ENCODE peak calls at places on chromosomes 11 and 22, in seven cellular contexts. A is AG09309; K is HL-60; M is thoracic aorta; H is activated CD4-positive, alpha-beta T cell treated with anti-CD3 and anti-CD28 coated beads, Interleukin-2, amount 50 U/mL, for 1 hour; Q is T-cell; P is effector CD4-positive, alpha-beta T cell. X is an unnamed sample.

GRCh38 chr11:124119103-124119502 is 3.9 kb downstream of the VWA5A start:
- DNase-seq in A (no peak), K (no peak), M (no peak), H (no peak), Q (no peak), P (no peak), X (no peak)

GRCh38 chr11:60939828-60940227 is 12.1 kb downstream of the SLC15A3 start:
- DNase-seq in A (no peak), K (no peak), M (no peak), H (no peak), Q (no peak), P (no peak), X (peak)

GRCh38 chr22:36419177-36419911 is 31.6 kb upstream of the MYH9 start:
- DNase-seq in A (no peak), K (peak), M (no peak), H (no peak), Q (no peak), P (no peak), X (peak)

GRCh38 chr11:128903248-128904041 is 12.3 kb downstream of the KCNJ5 start:
- DNase-seq in A (no peak), K (no peak), M (no peak), H (no peak), Q (no peak), P (no peak), X (no peak)

GRCh38 chr11:126345759-126346585 is 9.5 kb upstream of the ST3GAL4 start:
- DNase-seq in A (peak), K (peak), M (no peak), H (no peak), Q (no peak), P (no peak), X (peak)

GRCh38 chr11:10646005-10646404 is 47.5 kb downstream of the IRAG1 start:
- DNase-seq in A (no peak), K (no peak), M (no peak), H (no peak), Q (no peak), P (no peak), X (peak)

GRCh38 chr11:8056810-8057463 is 24.1 kb upstream of the TUB start:
- DNase-seq in A (peak), K (no peak), M (no peak), H (no peak), Q (no peak), P (no peak), X (peak)

GRCh38 chr11:69867076-69868002 is 48.1 kb upstream of the FGF3 start:
- DNase-seq in A (no peak), K (no peak), M (no peak), H (no peak), Q (no peak), P (no peak), X (peak)

GRCh38 chr11:117907276-117908110 is 21.7 kb downstream of the TMPRSS13 start:
- DNase-seq in A (peak), K (no peak), M (peak), H (peak), Q (peak), P (peak), X (peak)

GRCh38 chr22:42214625-42215415 is 55.6 kb downstream of the TCF20 start:
- DNase-seq in A (no peak), K (no peak), M (no peak), H (no peak), Q (no peak), P (no peak), X (no peak)

GRCh38 chr11:82901165-82901938 is at the start of gene DDIAS:
- DNase-seq in A (peak), K (peak), M (peak), H (peak), Q (peak), P (peak), X (peak)

GRCh38 chr11:60915250-60915914 is 1.4 kb downstream of the TMEM109 start:
- DNase-seq in A (no peak), K (peak), M (no peak), H (peak), Q (peak), P (peak), X (peak)

GRCh38 chr11:117583063-117583801 is 213.8 kb downstream of the DSCAML1 start:
- DNase-seq in A (no peak), K (no peak), M (no peak), H (no peak), Q (no peak), P (no peak), X (no peak)

GRCh38 chr11:104366321-104366734 is 202.4 kb upstream of the PDGFD start:
- DNase-seq in A (no peak), K (no peak), M (no peak), H (no peak), Q (no peak), P (no peak), X (no peak)

GRCh38 chr11:19281041-19281440 is 40.3 kb upstream of the E2F8 start:
- DNase-seq in A (no peak), K (no peak), M (no peak), H (no peak), Q (peak), P (no peak), X (peak)

GRCh38 chr22:26592368-26593015 is 2.6 kb upstream of the TPST2 start:
- DNase-seq in A (no peak), K (peak), M (no peak), H (peak), Q (peak), P (peak), X (no peak)

GRCh38 chr11:134488913-134489312 is 76.9 kb upstream of the B3GAT1 start:
- DNase-seq in A (no peak), K (no peak), M (no peak), H (no peak), Q (no peak), P (no peak), X (no peak)

GRCh38 chr11:102757823-102758549 is 22.4 kb downstream of the MMP10 start:
- DNase-seq in A (peak), K (peak), M (no peak), H (no peak), Q (no peak), P (no peak), X (peak)

GRCh38 chr11:74453373-74453975 is 13.9 kb downstream of the KCNE3 start:
- DNase-seq in A (no peak), K (peak), M (no peak), H (peak), Q (peak), P (peak), X (peak)

GRCh38 chr11:124108158-124108557 is 7.1 kb upstream of the VWA5A start:
- DNase-seq in A (no peak), K (peak), M (no peak), H (no peak), Q (no peak), P (no peak), X (peak)

GRCh38 chr11:98194611-98195010 is 826.1 kb upstream of the CNTN5 start:
- DNase-seq in A (no peak), K (no peak), M (no peak), H (no peak), Q (no peak), P (no peak), X (no peak)

GRCh38 chr11:96045622-96046456 is 121.9 kb upstream of the MTMR2 start:
- DNase-seq in A (peak), K (no peak), M (peak), H (no peak), Q (no peak), P (no peak), X (peak)

GRCh38 chr11:827146-827860 is 416 bp upstream of the CRACR2B start:
- DNase-seq in A (no peak), K (peak), M (no peak), H (no peak), Q (no peak), P (no peak), X (no peak)

GRCh38 chr22:19876314-19876940 is 21.8 kb upstream of the GNB1L start:
- DNase-seq in A (no peak), K (no peak), M (no peak), H (no peak), Q (no peak), P (no peak), X (no peak)

GRCh38 chr11:60844870-60845221 is 2.9 kb downstream of the CCDC86 start:
- DNase-seq in A (no peak), K (no peak), M (no peak), H (no peak), Q (no peak), P (no peak), X (no peak)

GRCh38 chr11:72072348-72072747 is 8.0 kb downstream of the NUMA1 start:
- DNase-seq in A (peak), K (no peak), M (no peak), H (no peak), Q (no peak), P (no peak), X (peak)

GRCh38 chr11:7480132-7480531 is 5.2 kb upstream of the OLFML1 start:
- DNase-seq in A (peak), K (no peak), M (no peak), H (no peak), Q (no peak), P (no peak), X (peak)

GRCh38 chr22:37633693-37634504 is 5.6 kb upstream of the SH3BP1 start:
- DNase-seq in A (peak), K (peak), M (no peak), H (peak), Q (no peak), P (peak), X (peak)

GRCh38 chr22:50326959-50327710 is at the start of gene DENND6B:
- DNase-seq in A (no peak), K (peak), M (no peak), H (peak), Q (peak), P (peak), X (peak)

GRCh38 chr22:28791841-28792490 is 8.4 kb downstream of the XBP1 start:
- DNase-seq in A (no peak), K (no peak), M (no peak), H (no peak), Q (no peak), P (no peak), X (no peak)

GRCh38 chr11:123473941-123474668 is 44.0 kb downstream of the GRAMD1B start:
- DNase-seq in A (peak), K (no peak), M (no peak), H (no peak), Q (no peak), P (no peak), X (peak)

GRCh38 chr22:23060612-23061400 is 9.5 kb upstream of the GNAZ start:
- DNase-seq in A (no peak), K (no peak), M (no peak), H (no peak), Q (no peak), P (no peak), X (no peak)

GRCh38 chr22:45077286-45077685 is 67.5 kb upstream of the PHF21B start:
- DNase-seq in A (no peak), K (no peak), M (no peak), H (no peak), Q (no peak), P (no peak), X (no peak)

X was measured in cardiac fibroblast.